ENCODE peak calls at places on chromosome 10, in four cellular contexts. One of them, this sample, is unnamed.

GRCh38 chr10:129769381-129770116 is 194.5 kb downstream of the EBF3 start:
- DNase-seq in astrocyte of the spinal cord: no peak
- DNase-seq in CD8-positive, alpha-beta T cell: no peak
- DNase-seq in MM.1S: no peak
- DNase-seq in this sample: no peak

GRCh38 chr10:72911758-72912157 is 18.2 kb downstream of the OIT3 start:
- DNase-seq in CD8-positive, alpha-beta T cell: no peak
- DNase-seq in MM.1S: no peak
- DNase-seq in astrocyte of the spinal cord: no peak
- DNase-seq in this sample: no peak

GRCh38 chr10:102285134-102285533 is 39.8 kb downstream of the GBF1 start:
- DNase-seq in astrocyte of the spinal cord: no peak
- DNase-seq in MM.1S: no peak
- DNase-seq in CD8-positive, alpha-beta T cell: no peak
- DNase-seq in this sample: no peak

GRCh38 chr10:59271160-59271559 is 91.2 kb downstream of the FAM13C start:
- DNase-seq in CD8-positive, alpha-beta T cell: no peak
- DNase-seq in MM.1S: no peak
- DNase-seq in astrocyte of the spinal cord: no peak
- DNase-seq in this sample: no peak

GRCh38 chr10:28555358-28555757 is 22.4 kb downstream of the WAC start:
- DNase-seq in MM.1S: no peak
- DNase-seq in astrocyte of the spinal cord: no peak
- DNase-seq in CD8-positive, alpha-beta T cell: no peak
- DNase-seq in this sample: no peak

GRCh38 chr10:132706701-132707100 is 79.2 kb downstream of the NKX6-2 start:
- DNase-seq in MM.1S: no peak
- DNase-seq in astrocyte of the spinal cord: no peak
- DNase-seq in CD8-positive, alpha-beta T cell: no peak
- DNase-seq in this sample: no peak

GRCh38 chr10:14686356-14686755 is 88.3 kb downstream of the FAM107B start:
- DNase-seq in astrocyte of the spinal cord: no peak
- DNase-seq in MM.1S: peak; percentile 91
- DNase-seq in CD8-positive, alpha-beta T cell: no peak
- DNase-seq in this sample: no peak

GRCh38 chr10:3972460-3973366 is 187.7 kb upstream of the KLF6 start:
- DNase-seq in astrocyte of the spinal cord: peak; percentile 25
- DNase-seq in CD8-positive, alpha-beta T cell: no peak
- DNase-seq in MM.1S: no peak
- DNase-seq in this sample: no peak

GRCh38 chr10:95388539-95388938 is 97.7 kb upstream of the PDLIM1 start:
- DNase-seq in astrocyte of the spinal cord: peak; percentile 17
- DNase-seq in CD8-positive, alpha-beta T cell: no peak
- DNase-seq in MM.1S: no peak
- DNase-seq in this sample: no peak

GRCh38 chr10:78047314-78047891 is 13.7 kb downstream of the RPS24 start:
- DNase-seq in astrocyte of the spinal cord: peak; percentile 87
- DNase-seq in MM.1S: peak; percentile 83
- DNase-seq in CD8-positive, alpha-beta T cell: peak; percentile 69
- DNase-seq in this sample: peak; percentile 63

GRCh38 chr10:43340619-43341018 is 30.8 kb upstream of the FXYD4 start:
- DNase-seq in MM.1S: no peak
- DNase-seq in CD8-positive, alpha-beta T cell: no peak
- DNase-seq in astrocyte of the spinal cord: no peak
- DNase-seq in this sample: no peak

GRCh38 chr10:13206546-13207443 is 27.4 kb downstream of the UCMA start:
- DNase-seq in CD8-positive, alpha-beta T cell: no peak
- DNase-seq in astrocyte of the spinal cord: peak; percentile 55
- DNase-seq in MM.1S: peak; percentile 47
- DNase-seq in this sample: no peak

GRCh38 chr10:42974693-42975002 is 102.2 kb upstream of the RET start:
- DNase-seq in MM.1S: no peak
- DNase-seq in astrocyte of the spinal cord: no peak
- DNase-seq in CD8-positive, alpha-beta T cell: no peak
- DNase-seq in this sample: no peak

GRCh38 chr10:93577565-93577964 is 11.1 kb downstream of the FFAR4 start:
- DNase-seq in MM.1S: no peak
- DNase-seq in CD8-positive, alpha-beta T cell: no peak
- DNase-seq in astrocyte of the spinal cord: no peak
- DNase-seq in this sample: no peak

GRCh38 chr10:98047009-98047741 is 16.8 kb upstream of the CRTAC1 start:
- DNase-seq in MM.1S: no peak
- DNase-seq in CD8-positive, alpha-beta T cell: no peak
- DNase-seq in astrocyte of the spinal cord: no peak
- DNase-seq in this sample: no peak

GRCh38 chr10:130064783-130065182 is 45.8 kb downstream of the C10orf143 start:
- DNase-seq in CD8-positive, alpha-beta T cell: no peak
- DNase-seq in MM.1S: no peak
- DNase-seq in astrocyte of the spinal cord: no peak
- DNase-seq in this sample: no peak

GRCh38 chr10:74293686-74294365 is 142.8 kb downstream of the ADK start:
- DNase-seq in CD8-positive, alpha-beta T cell: no peak
- DNase-seq in astrocyte of the spinal cord: peak; percentile 74
- DNase-seq in MM.1S: peak; percentile 47
- DNase-seq in this sample: no peak

GRCh38 chr10:132632851-132633684 is 95.5 kb downstream of the INPP5A start:
- DNase-seq in MM.1S: no peak
- DNase-seq in astrocyte of the spinal cord: peak; percentile 47
- DNase-seq in CD8-positive, alpha-beta T cell: no peak
- DNase-seq in this sample: no peak

GRCh38 chr10:97584060-97584797 is at the start of gene HOGA1:
- DNase-seq in CD8-positive, alpha-beta T cell: no peak
- DNase-seq in astrocyte of the spinal cord: peak; percentile 73
- DNase-seq in MM.1S: no peak
- DNase-seq in this sample: no peak

GRCh38 chr10:84427903-84428650 is 99.7 kb downstream of the CCSER2 start:
- DNase-seq in astrocyte of the spinal cord: peak; percentile 38
- DNase-seq in CD8-positive, alpha-beta T cell: no peak
- DNase-seq in MM.1S: no peak
- DNase-seq in this sample: no peak

GRCh38 chr10:49217645-49218044 is 29.5 kb upstream of the TMEM273 start:
- DNase-seq in MM.1S: no peak
- DNase-seq in CD8-positive, alpha-beta T cell: no peak
- DNase-seq in astrocyte of the spinal cord: no peak
- DNase-seq in this sample: no peak

GRCh38 chr10:72276421-72277339 is 3.0 kb downstream of the DDIT4 start:
- DNase-seq in CD8-positive, alpha-beta T cell: no peak
- DNase-seq in MM.1S: no peak
- DNase-seq in astrocyte of the spinal cord: peak; percentile 86
- DNase-seq in this sample: no peak

GRCh38 chr10:14383266-14383665 is 52.5 kb upstream of the FRMD4A start:
- DNase-seq in MM.1S: no peak
- DNase-seq in astrocyte of the spinal cord: peak; percentile 70
- DNase-seq in CD8-positive, alpha-beta T cell: no peak
- DNase-seq in this sample: no peak

GRCh38 chr10:30553625-30554442 is 75.7 kb downstream of the LYZL2 start:
- DNase-seq in MM.1S: no peak
- DNase-seq in astrocyte of the spinal cord: peak; percentile 19
- DNase-seq in CD8-positive, alpha-beta T cell: no peak
- DNase-seq in this sample: no peak

GRCh38 chr10:119306514-119306951 is 99.2 kb downstream of the GRK5 start:
- DNase-seq in astrocyte of the spinal cord: no peak
- DNase-seq in CD8-positive, alpha-beta T cell: peak; percentile 52
- DNase-seq in MM.1S: peak; percentile 93
- DNase-seq in this sample: peak; percentile 83

GRCh38 chr10:1133495-1134045 is 77.4 kb downstream of the WDR37 start:
- DNase-seq in MM.1S: no peak
- DNase-seq in CD8-positive, alpha-beta T cell: no peak
- DNase-seq in astrocyte of the spinal cord: no peak
- DNase-seq in this sample: no peak

GRCh38 chr10:60298408-60299389 is 91.0 kb downstream of the ANK3 start:
- DNase-seq in CD8-positive, alpha-beta T cell: no peak
- DNase-seq in astrocyte of the spinal cord: no peak
- DNase-seq in MM.1S: no peak
- DNase-seq in this sample: no peak

GRCh38 chr10:3043512-3044368 is 23.6 kb upstream of the PFKP start:
- DNase-seq in MM.1S: peak; percentile 22
- DNase-seq in CD8-positive, alpha-beta T cell: no peak
- DNase-seq in astrocyte of the spinal cord: peak; percentile 82
- DNase-seq in this sample: peak; percentile 86

GRCh38 chr10:22615819-22616499 is 98.4 kb downstream of the PIP4K2A start:
- DNase-seq in astrocyte of the spinal cord: no peak
- DNase-seq in MM.1S: peak; percentile 64
- DNase-seq in CD8-positive, alpha-beta T cell: no peak
- DNase-seq in this sample: peak; percentile 60

GRCh38 chr10:131831561-131831960 is 69.2 kb upstream of the PPP2R2D start:
- DNase-seq in MM.1S: no peak
- DNase-seq in astrocyte of the spinal cord: no peak
- DNase-seq in CD8-positive, alpha-beta T cell: no peak
- DNase-seq in this sample: no peak

GRCh38 chr10:21048086-21048485 is 151.0 kb upstream of the NEBL start:
- DNase-seq in CD8-positive, alpha-beta T cell: no peak
- DNase-seq in MM.1S: no peak
- DNase-seq in astrocyte of the spinal cord: peak; percentile 6
- DNase-seq in this sample: no peak

GRCh38 chr10:14751576-14752330 is 22.9 kb downstream of the FAM107B start:
- DNase-seq in astrocyte of the spinal cord: peak; percentile 33
- DNase-seq in CD8-positive, alpha-beta T cell: no peak
- DNase-seq in MM.1S: no peak
- DNase-seq in this sample: no peak

GRCh38 chr10:33321516-33321915 is 13.0 kb downstream of the NRP1 start:
- DNase-seq in MM.1S: no peak
- DNase-seq in astrocyte of the spinal cord: no peak
- DNase-seq in CD8-positive, alpha-beta T cell: no peak
- DNase-seq in this sample: no peak

GRCh38 chr10:46273506-46274477 is 13.0 kb upstream of the ANTXRL start:
- DNase-seq in CD8-positive, alpha-beta T cell: no peak
- DNase-seq in astrocyte of the spinal cord: no peak
- DNase-seq in MM.1S: no peak
- DNase-seq in this sample: no peak
- TF ChIP-seq CTCF in CD8-positive, alpha-beta T cell: no peak
- TF ChIP-seq CTCF in astrocyte of the spinal cord: no peak
- TF ChIP-seq CTCF in MM.1S: no peak
- TF ChIP-seq CTCF in this sample: no peak

DNA sequence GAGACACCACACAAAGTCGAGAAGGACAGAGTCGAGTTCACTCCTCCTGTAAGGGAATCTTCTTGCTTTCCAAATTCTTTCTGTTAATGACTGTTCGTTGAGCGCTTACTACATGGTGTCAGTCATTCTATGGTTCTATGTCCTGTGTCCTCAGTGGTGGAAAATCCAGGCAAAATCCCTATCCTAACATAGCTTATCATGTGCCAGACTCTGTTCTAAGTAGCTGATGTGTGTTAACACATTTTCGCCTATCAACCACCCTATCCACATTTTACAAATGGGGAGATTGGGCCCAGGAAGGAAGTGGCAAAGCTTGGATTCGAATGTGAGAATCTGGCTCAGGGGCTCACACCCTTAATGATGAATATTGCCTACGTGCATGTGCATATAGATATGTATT is 280.1 kb downstream of the GATA3 start:
- DNase-seq in astrocyte of the spinal cord: no peak
- DNase-seq in MM.1S: no peak
- DNase-seq in CD8-positive, alpha-beta T cell: no peak
- DNase-seq in this sample: no peak
- TF ChIP-seq CTCF in astrocyte of the spinal cord: no peak
- TF ChIP-seq CTCF in MM.1S: no peak
- TF ChIP-seq CTCF in CD8-positive, alpha-beta T cell: no peak
- TF ChIP-seq CTCF in this sample: no peak

GRCh38 chr10:104643023-104643663 is 2.1 kb downstream of the SORCS3 start:
- DNase-seq in CD8-positive, alpha-beta T cell: no peak
- DNase-seq in astrocyte of the spinal cord: no peak
- DNase-seq in MM.1S: no peak
- DNase-seq in this sample: no peak
- TF ChIP-seq CTCF in CD8-positive, alpha-beta T cell: no peak
- TF ChIP-seq CTCF in astrocyte of the spinal cord: no peak
- TF ChIP-seq CTCF in MM.1S: no peak
- TF ChIP-seq CTCF in this sample: no peak

GRCh38 chr10:31706921-31707571 is 221.6 kb downstream of the ARHGAP12 start:
- DNase-seq in MM.1S: no peak
- DNase-seq in astrocyte of the spinal cord: no peak
- DNase-seq in CD8-positive, alpha-beta T cell: no peak
- DNase-seq in this sample: no peak

GRCh38 chr10:31708513-31708912 is 220.1 kb downstream of the ARHGAP12 start:
- DNase-seq in CD8-positive, alpha-beta T cell: no peak
- DNase-seq in MM.1S: no peak
- DNase-seq in astrocyte of the spinal cord: no peak
- DNase-seq in this sample: no peak

GRCh38 chr10:31709501-31709900 is 219.1 kb downstream of the ARHGAP12 start:
- DNase-seq in MM.1S: no peak
- DNase-seq in CD8-positive, alpha-beta T cell: no peak
- DNase-seq in astrocyte of the spinal cord: no peak
- DNase-seq in this sample: no peak

GRCh38 chr10:31707578-31708411 is 220.8 kb downstream of the ARHGAP12 start:
- DNase-seq in CD8-positive, alpha-beta T cell: no peak
- DNase-seq in MM.1S: peak; percentile 59
- DNase-seq in astrocyte of the spinal cord: peak; percentile 86
- DNase-seq in this sample: peak; percentile 81

GRCh38 chr10:31709028-31709427 is 219.6 kb downstream of the ARHGAP12 start:
- DNase-seq in astrocyte of the spinal cord: no peak
- DNase-seq in CD8-positive, alpha-beta T cell: no peak
- DNase-seq in MM.1S: peak; percentile 10
- DNase-seq in this sample: no peak
- TF ChIP-seq CTCF in astrocyte of the spinal cord: no peak
- TF ChIP-seq CTCF in CD8-positive, alpha-beta T cell: no peak
- TF ChIP-seq CTCF in MM.1S: peak; percentile 13
- TF ChIP-seq CTCF in this sample: no peak

GRCh38 chr10:18594574-18595156 is 56.7 kb downstream of the NSUN6 start:
- DNase-seq in MM.1S: no peak
- DNase-seq in astrocyte of the spinal cord: no peak
- DNase-seq in CD8-positive, alpha-beta T cell: no peak
- DNase-seq in this sample: no peak
- TF ChIP-seq CTCF in MM.1S: peak; percentile 37
- TF ChIP-seq CTCF in astrocyte of the spinal cord: peak; percentile 28
- TF ChIP-seq CTCF in CD8-positive, alpha-beta T cell: no peak
- TF ChIP-seq CTCF in this sample: no peak

DNA sequence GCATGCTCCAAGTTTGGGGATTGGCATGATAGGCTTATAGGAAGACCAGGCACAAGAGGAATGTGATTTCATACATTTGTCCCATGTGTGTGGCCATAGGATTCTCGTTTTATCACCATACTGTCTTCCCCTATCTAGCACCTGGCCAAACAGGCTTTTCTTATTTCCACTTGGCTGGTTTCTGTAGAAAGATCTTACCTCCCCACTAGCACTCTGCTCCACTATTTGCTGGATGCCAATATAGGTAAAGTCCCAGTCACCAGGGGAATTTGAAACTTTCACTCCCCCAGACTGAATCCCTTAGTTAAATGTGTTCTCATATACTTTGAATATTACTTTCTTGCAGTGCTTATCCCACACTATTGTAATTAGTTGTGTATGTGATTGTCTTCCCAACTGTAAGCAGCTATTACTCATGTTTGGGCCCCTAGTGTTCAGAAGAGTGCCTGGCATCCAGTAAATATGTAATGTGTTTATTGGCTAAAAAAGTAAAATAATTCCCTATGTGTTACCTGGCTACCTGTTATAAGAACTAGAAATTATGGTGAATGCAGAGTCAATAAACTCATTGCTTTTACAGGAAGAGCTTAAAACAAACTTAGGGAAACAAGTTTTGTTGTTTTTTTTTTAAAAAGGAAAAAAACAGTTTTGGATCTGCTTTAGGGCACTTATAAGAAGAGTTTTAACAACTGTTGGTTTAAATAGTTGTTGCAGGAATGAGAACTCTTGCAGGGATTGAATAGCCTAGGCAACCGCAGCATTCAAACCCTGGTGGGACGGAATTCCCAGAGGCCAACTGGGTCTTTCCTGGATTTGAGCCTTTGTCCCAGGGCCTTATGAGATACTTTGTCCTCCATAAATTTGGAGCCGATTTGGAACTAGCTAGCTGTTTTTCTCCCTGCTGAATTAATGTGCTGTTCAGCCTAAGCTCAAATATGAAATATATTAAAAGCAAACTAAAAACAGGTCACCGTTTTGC is 109.2 kb downstream of the LRMDA start:
- DNase-seq in CD8-positive, alpha-beta T cell: no peak
- DNase-seq in astrocyte of the spinal cord: no peak
- DNase-seq in MM.1S: no peak
- DNase-seq in this sample: no peak
- TF ChIP-seq CTCF in CD8-positive, alpha-beta T cell: no peak
- TF ChIP-seq CTCF in astrocyte of the spinal cord: no peak
- TF ChIP-seq CTCF in MM.1S: no peak
- TF ChIP-seq CTCF in this sample: no peak